ENCODE peak calls at places on chromosome 19, in nine cellular contexts. A is H1, H is heart left ventricle, T is cardiac fibroblast, Z is neural progenitor cell, E is cardiac muscle cell, C is SK-N-SH, Y is fibroblast of pulmonary artery, R is pancreas. P is an unnamed sample.

GRCh38 chr19:21698215-21698614 is 69.2 kb downstream of the ZNF100 start:
- DNase-seq in H (no peak), Y (peak), C (peak), T (peak), A (no peak), E (peak), R (no peak), Z (peak), P (no peak)

GRCh38 chr19:31160346-31160926 is 188.8 kb downstream of the TSHZ3 start:
- DNase-seq in E (no peak), H (no peak), Z (no peak), Y (no peak), A (no peak), R (no peak), C (no peak), T (no peak), P (no peak)

GRCh38 chr19:49806613-49806946 is 6.5 kb downstream of the FUZ start:
- DNase-seq in H (no peak), Y (no peak), A (no peak), E (no peak), C (no peak), T (no peak), Z (no peak), R (peak), P (no peak)

GRCh38 chr19:2488942-2489731 is 13.2 kb downstream of the GADD45B start:
- DNase-seq in C (peak), Z (peak), E (peak), T (peak), R (peak), Y (peak), H (peak), A (no peak), P (peak)

GRCh38 chr19:14048439-14049153 is 13.3 kb downstream of the PALM3 start:
- DNase-seq in C (peak), T (peak), H (peak), Y (peak), A (peak), Z (peak), E (peak), R (peak), P (peak)

GRCh38 chr19:52022193-52022592 is 6.0 kb downstream of the ZNF614 start:
- DNase-seq in T (no peak), Z (no peak), Y (no peak), R (no peak), E (no peak), H (no peak), C (no peak), A (no peak), P (no peak)

GRCh38 chr19:50329146-50329925 is at the start of gene KCNC3:
- DNase-seq in R (peak), T (peak), E (peak), C (peak), H (peak), A (peak), Z (peak), Y (peak), P (peak)

GRCh38 chr19:13396256-13397080 is 109.8 kb downstream of the CACNA1A start:
- DNase-seq in A (peak), Y (peak), T (peak), C (no peak), H (no peak), Z (peak), E (peak), R (peak), P (peak)

GRCh38 chr19:19026299-19026971 is 6.9 kb downstream of the SUGP2 start:
- DNase-seq in R (no peak), T (no peak), Y (peak), A (no peak), Z (peak), C (no peak), H (no peak), E (no peak), P (no peak)

GRCh38 chr19:2254052-2254872 is 2.0 kb downstream of the JSRP1 start:
- DNase-seq in Z (peak), A (no peak), Y (peak), E (peak), T (no peak), R (no peak), C (peak), H (no peak), P (no peak)

GRCh38 chr19:10815969-10816635 is 19.9 kb downstream of the TMED1 start:
- DNase-seq in A (no peak), Y (no peak), E (no peak), R (no peak), Z (no peak), T (no peak), C (no peak), H (no peak), P (no peak)

GRCh38 chr19:17075860-17076538 is 422 bp downstream of the MYO9B start:
- DNase-seq in Z (peak), E (peak), H (peak), Y (no peak), A (no peak), C (no peak), T (no peak), R (peak), P (peak)

GRCh38 chr19:38386300-38386967 is 1.4 kb downstream of the GGN start:
- DNase-seq in Z (peak), E (no peak), C (no peak), H (no peak), R (peak), T (no peak), Y (no peak), A (no peak), P (no peak)

GRCh38 chr19:38388310-38389100 is at the start of gene SPRED3:
- DNase-seq in Z (peak), H (no peak), Y (no peak), E (peak), C (peak), T (no peak), R (peak), A (no peak), P (no peak)

GRCh38 chr19:38387550-38388309 is at the start of gene GGN:
- DNase-seq in Z (peak), R (peak), Y (peak), T (peak), H (peak), E (peak), A (peak), C (peak), P (peak)

GRCh38 chr19:38385804-38386257 is 2.0 kb downstream of the GGN start:
- DNase-seq in T (no peak), Z (peak), H (no peak), Y (no peak), A (no peak), C (peak), R (peak), E (no peak), P (no peak)

GRCh38 chr19:38386968-38387549 is 775 bp downstream of the GGN start:
- DNase-seq in Z (no peak), A (no peak), H (no peak), Y (no peak), C (peak), R (no peak), E (peak), T (no peak), P (no peak)
- H3K4me3 ChIP-seq in Z (peak), A (peak), H (peak), Y (peak), C (peak), R (peak), E (peak), T (peak), P (no peak)

DNA sequence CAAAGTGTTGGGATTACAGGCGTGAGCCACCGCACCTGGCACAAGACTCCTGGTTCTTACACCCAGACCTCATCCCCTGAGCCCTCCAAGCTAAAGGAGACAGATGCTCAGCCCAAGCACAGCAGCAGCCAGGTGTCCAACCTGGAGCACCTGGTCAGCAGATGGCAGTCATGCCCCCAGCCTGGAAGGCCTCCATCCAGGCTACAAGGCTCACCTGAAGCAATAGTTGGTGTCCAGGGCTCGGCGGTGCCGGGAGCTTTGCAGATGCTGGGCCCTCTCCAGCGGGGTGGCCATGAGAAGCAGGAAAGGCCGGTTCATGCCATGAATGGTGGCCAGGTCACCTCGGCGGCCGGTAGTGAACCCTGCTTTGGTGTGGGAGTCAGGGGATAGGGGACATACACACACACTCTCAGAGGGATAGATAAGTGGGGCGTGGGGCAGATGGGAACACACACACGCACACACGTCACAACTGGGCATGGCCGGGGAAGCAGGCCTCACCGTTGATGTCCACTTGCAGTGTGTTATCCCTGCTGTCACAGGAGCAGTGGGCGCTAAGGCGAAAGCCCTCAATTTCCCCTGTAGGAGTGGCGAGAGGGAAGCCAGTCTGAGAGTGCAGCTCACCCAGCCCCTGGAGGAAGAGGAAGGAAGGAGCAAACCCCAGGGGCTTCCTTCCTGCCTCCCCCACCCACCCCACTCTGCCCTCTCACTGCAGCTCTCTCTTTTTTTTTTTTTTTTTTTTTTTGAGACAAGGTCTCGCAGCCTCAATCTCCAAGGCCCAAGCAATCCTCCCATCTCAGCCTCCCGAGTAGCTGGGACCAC is 11.8 kb downstream of the TGFB1 start:
- DNase-seq in Z (no peak), E (no peak), Y (no peak), H (no peak), R (peak), T (no peak), C (peak), A (no peak), P (no peak)
- TF ChIP-seq CTCF in Z (no peak), E (no peak), Y (no peak), H (no peak), R (no peak), T (no peak), C (no peak), A (peak), P (no peak)

GRCh38 chr19:41505105-41505504 is 62.1 kb downstream of the ERICH4 start:
- DNase-seq in Z (no peak), A (no peak), C (no peak), H (no peak), Y (no peak), E (no peak), R (no peak), T (no peak), P (no peak)

GRCh38 chr19:41495589-41495988 is 52.6 kb downstream of the ERICH4 start:
- DNase-seq in E (no peak), R (no peak), T (no peak), C (no peak), H (no peak), Y (no peak), Z (no peak), A (no peak), P (no peak)

GRCh38 chr19:41501854-41502253 is 58.9 kb downstream of the ERICH4 start:
- DNase-seq in C (no peak), Z (no peak), A (no peak), R (no peak), Y (no peak), E (no peak), H (no peak), T (no peak), P (no peak)

GRCh38 chr19:41500443-41500842 is 57.5 kb downstream of the ERICH4 start:
- DNase-seq in E (no peak), A (no peak), Y (no peak), Z (no peak), C (no peak), R (no peak), H (no peak), T (no peak), P (no peak)

DNA sequence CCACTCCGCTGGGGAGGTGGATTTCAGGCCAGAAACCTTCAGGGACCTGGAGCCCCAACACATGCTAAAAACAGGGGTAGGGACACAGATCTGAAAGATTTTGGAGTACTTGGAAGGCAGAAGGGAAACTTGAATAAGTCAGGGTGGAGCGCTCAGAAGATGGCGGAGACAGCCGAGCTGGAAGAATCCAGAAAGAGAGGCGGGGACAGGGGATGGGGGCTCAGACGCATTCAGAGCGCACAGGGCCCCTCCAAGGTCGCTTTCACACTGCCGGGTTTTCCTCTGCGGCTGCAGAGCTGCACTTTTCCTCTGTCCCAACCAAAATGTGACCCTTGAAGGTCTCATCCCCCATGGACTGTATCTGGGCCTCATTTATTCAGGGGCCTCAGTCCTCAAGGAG is 56.9 kb downstream of the ERICH4 start:
- DNase-seq in C (no peak), A (no peak), Z (no peak), E (no peak), T (no peak), R (no peak), Y (no peak), H (no peak), P (no peak)
- H3K4me3 ChIP-seq in C (no peak), A (no peak), Z (no peak), E (no peak), T (no peak), R (peak), Y (no peak), H (peak), P (no peak)

DNA sequence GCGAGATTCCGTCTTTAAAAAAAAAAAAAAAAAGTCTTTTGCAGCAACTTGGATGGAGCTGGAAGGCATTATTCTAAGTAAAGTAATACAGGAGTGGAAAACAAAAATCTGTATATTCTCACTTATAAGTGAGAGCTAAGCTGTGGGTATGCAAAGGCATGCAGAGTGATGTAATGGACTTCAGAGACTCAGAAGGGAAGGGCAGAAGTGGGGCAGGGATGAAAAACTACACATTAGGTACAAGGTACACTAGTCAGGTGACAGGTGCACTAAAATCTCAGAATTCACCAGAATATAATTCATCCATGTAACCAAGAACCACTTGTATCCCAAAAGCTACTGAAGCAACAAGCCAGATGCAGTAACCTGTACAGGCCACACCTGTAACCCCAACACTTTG is 2.0 kb downstream of the GP6 start:
- DNase-seq in T (no peak), A (no peak), Y (no peak), Z (no peak), C (no peak), E (no peak), H (no peak), R (no peak), P (no peak)
- TF ChIP-seq CTCF in T (no peak), A (no peak), Y (no peak), Z (no peak), C (no peak), E (no peak), H (no peak), R (no peak), P (no peak)

P was measured in adrenal gland.